ENCODE peak calls at places on chromosome 21, in five cellular contexts. U is ovary, P is HCT116, A is heart left ventricle, V is astrocyte of the spinal cord. Q is an unnamed sample.

GRCh38 chr21:36980280-36981048 is 14.0 kb upstream of the HLCS start:
- DNase-seq in U (peak), P (no peak), A (peak), V (peak), Q (peak)

GRCh38 chr21:39060485-39061099 is 122.7 kb downstream of the PSMG1 start:
- DNase-seq in U (no peak), P (no peak), A (no peak), V (no peak), Q (no peak)

GRCh38 chr21:37368536-37369279 is 2.1 kb downstream of the DYRK1A start:
- DNase-seq in U (no peak), P (no peak), A (no peak), V (no peak), Q (no peak)

GRCh38 chr21:37675202-37675801 is 241.0 kb downstream of the KCNJ6 start:
- DNase-seq in U (peak), P (peak), A (peak), V (peak), Q (peak)

GRCh38 chr21:23801292-23801691 is 1806.0 kb downstream of the MRPL39 start:
- DNase-seq in U (no peak), P (no peak), A (no peak), V (no peak), Q (no peak)

GRCh38 chr21:41357546-41357945 is 4.3 kb upstream of the MX2 start:
- DNase-seq in U (no peak), P (no peak), A (no peak), V (no peak), Q (no peak)

GRCh38 chr21:17903029-17903806 is 84.1 kb upstream of the C21orf91 start:
- DNase-seq in U (no peak), P (no peak), A (no peak), V (peak), Q (no peak)

GRCh38 chr21:29034678-29035077 is 10.2 kb downstream of the USP16 start:
- DNase-seq in U (no peak), P (no peak), A (no peak), V (no peak), Q (no peak)

GRCh38 chr21:38478782-38479181 is 19.5 kb downstream of the ERG start:
- DNase-seq in U (no peak), P (no peak), A (no peak), V (no peak), Q (no peak)

GRCh38 chr21:38927776-38928175 is 122.0 kb downstream of the ETS2 start:
- DNase-seq in U (no peak), P (no peak), A (no peak), V (no peak), Q (no peak)

GRCh38 chr21:40696246-40696645 is 150.7 kb downstream of the DSCAM start:
- DNase-seq in U (no peak), P (no peak), A (no peak), V (no peak), Q (no peak)

GRCh38 chr21:32562426-32562825 is 22.9 kb downstream of the TCP10L start:
- DNase-seq in U (peak), P (no peak), A (peak), V (peak), Q (no peak)

GRCh38 chr21:29238967-29239289 is 59.8 kb upstream of the BACH1 start:
- DNase-seq in U (no peak), P (no peak), A (no peak), V (peak), Q (no peak)

GRCh38 chr21:27572681-27573080 is 605.8 kb upstream of the ADAMTS5 start:
- DNase-seq in U (no peak), P (no peak), A (no peak), V (peak), Q (no peak)

GRCh38 chr21:35509004-35509704 is 460.1 kb upstream of the RUNX1 start:
- DNase-seq in U (no peak), P (no peak), A (peak), V (no peak), Q (no peak)

GRCh38 chr21:35510294-35510693 is 461.2 kb upstream of the RUNX1 start:
- DNase-seq in U (no peak), P (no peak), A (no peak), V (no peak), Q (no peak)

GRCh38 chr21:35508389-35508888 is 459.3 kb upstream of the RUNX1 start:
- DNase-seq in U (no peak), P (peak), A (peak), V (peak), Q (no peak)

GRCh38 chr21:35512321-35512720 is 463.2 kb upstream of the RUNX1 start:
- DNase-seq in U (no peak), P (no peak), A (no peak), V (no peak), Q (no peak)

GRCh38 chr21:35511298-35512162 is 462.4 kb upstream of the RUNX1 start:
- DNase-seq in U (no peak), P (no peak), A (no peak), V (peak), Q (no peak)
- TF ChIP-seq CTCF in U (no peak), P (no peak), A (no peak), V (no peak), Q (no peak)

GRCh38 chr21:44802396-44803153 is 955 bp upstream of the UBE2G2 start:
- DNase-seq in U (no peak), P (no peak), A (no peak), V (no peak), Q (peak)

GRCh38 chr21:44803651-44804050 is 2.0 kb upstream of the UBE2G2 start:
- DNase-seq in U (no peak), P (no peak), A (no peak), V (no peak), Q (no peak)

GRCh38 chr21:44800103-44800502 is 1.5 kb downstream of the UBE2G2 start:
- DNase-seq in U (no peak), P (no peak), A (no peak), V (peak), Q (no peak)

GRCh38 chr21:44801468-44802395 is at the start of gene UBE2G2:
- DNase-seq in U (peak), P (peak), A (peak), V (peak), Q (peak)

DNA sequence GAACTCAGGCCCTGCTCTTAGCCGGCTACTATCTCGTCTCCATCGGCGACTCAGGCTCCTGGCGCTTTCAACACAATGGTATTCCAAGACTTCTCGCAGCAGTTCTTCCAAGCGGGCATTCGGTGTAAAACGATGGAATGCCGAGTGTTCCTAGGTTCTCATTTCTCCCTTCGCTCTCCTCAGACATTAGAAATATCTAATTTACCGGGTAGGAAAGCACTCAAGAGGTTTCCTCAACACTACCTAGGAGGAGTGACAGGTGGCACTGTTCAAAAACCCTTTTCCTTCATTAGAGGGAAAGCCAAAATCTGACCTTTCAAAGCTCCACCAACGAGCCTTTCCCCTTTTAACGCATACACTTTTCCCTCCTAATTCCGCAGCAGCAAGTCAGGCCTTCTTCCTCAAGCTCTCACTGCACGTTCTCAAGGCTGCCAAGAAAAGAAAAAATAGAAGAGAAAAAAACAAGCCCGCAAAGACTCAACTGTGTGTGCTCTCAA is 601 bp downstream of the UBE2G2 start:
- DNase-seq in U (no peak), P (peak), A (no peak), V (peak), Q (peak)
- TF ChIP-seq CTCF in U (no peak), P (peak), A (no peak), V (peak), Q (no peak)

DNA sequence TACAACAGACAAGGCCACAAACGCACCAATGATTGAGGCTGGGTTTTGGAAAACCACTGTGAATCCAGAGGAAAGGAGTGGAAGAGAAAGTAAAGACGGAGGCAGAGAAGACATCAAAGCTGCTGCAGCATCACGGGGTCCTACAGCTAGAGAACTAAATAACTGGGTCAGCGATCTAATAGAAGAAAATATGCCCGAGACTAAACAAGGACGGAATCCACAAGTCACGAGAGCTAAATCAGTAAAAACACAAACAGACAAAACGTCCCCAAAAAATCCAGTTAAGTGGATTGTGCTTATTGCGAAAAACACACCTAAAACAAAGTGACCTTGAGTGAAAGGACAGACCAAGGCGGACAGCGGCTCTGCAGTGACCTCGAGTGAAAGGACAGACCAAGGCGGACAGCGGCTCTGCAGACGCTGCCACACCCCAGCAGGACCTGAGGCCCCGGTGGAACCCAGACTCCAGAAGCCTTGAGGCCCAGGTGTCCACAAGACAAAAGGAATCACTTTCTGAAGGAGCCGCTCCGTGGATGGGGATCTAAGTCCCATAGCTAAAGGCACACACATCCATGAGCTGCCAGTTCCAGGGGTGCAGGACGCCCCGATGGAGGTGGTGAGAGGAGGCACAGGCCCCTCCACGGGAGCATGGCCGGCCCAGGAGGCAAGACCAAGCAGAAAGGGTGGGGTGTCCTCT is 6.0 kb downstream of the FTCD start:
- DNase-seq in U (peak), P (no peak), A (peak), V (no peak), Q (peak)
- TF ChIP-seq CTCF in U (no peak), P (no peak), A (no peak), V (no peak), Q (no peak)

DNA sequence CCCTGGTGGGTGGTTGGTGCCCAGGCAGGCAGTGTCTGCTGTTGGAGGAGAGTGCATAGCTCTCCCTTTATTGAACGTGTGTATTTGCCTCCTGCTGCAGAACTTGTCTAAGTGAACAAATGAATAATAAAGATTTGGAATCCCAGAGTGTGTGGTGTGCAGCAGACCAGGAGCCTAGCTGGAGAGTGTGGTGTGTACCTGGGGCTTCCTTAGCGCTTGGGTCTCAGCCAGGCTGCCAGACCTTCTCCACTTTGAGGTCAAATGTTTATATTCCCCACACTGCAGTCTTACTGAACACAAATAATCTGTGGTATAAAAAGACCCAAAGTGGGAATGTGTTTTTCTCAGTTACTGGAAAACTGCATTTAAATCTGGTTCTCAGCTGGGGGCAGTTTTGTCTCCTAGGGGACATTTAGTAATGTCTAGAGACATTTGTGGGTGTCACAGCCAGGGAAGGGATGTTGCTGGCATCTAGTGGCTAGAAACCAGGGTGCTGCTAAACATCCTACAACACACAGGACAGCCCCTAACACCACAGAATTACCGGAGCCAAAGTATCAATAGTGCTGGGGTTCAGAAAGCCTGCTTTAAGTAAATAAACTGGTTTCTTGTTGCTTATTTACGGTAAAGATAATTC is 23.6 kb downstream of the SLC37A1 start:
- DNase-seq in U (no peak), P (no peak), A (no peak), V (no peak), Q (no peak)
- TF ChIP-seq CTCF in U (no peak), P (peak), A (peak), V (peak), Q (peak)

GRCh38 chr21:44667612-44668011 is 885 bp upstream of the KRTAP12-2 start:
- DNase-seq in U (no peak), P (no peak), A (no peak), V (no peak), Q (no peak)

GRCh38 chr21:44664691-44665090 is 2.0 kb downstream of the KRTAP12-2 start:
- DNase-seq in U (no peak), P (no peak), A (no peak), V (no peak), Q (no peak)

GRCh38 chr21:44670642-44671432 is 4.1 kb upstream of the KRTAP12-2 start:
- DNase-seq in U (no peak), P (no peak), A (no peak), V (no peak), Q (no peak)

GRCh38 chr21:44671911-44672310 is 5.2 kb upstream of the KRTAP12-2 start:
- DNase-seq in U (no peak), P (no peak), A (no peak), V (no peak), Q (no peak)

GRCh38 chr21:44666401-44667320 is at the start of gene KRTAP12-2:
- DNase-seq in U (no peak), P (no peak), A (peak), V (no peak), Q (no peak)
- TF ChIP-seq CTCF in U (no peak), P (no peak), A (no peak), V (no peak), Q (no peak)

DNA sequence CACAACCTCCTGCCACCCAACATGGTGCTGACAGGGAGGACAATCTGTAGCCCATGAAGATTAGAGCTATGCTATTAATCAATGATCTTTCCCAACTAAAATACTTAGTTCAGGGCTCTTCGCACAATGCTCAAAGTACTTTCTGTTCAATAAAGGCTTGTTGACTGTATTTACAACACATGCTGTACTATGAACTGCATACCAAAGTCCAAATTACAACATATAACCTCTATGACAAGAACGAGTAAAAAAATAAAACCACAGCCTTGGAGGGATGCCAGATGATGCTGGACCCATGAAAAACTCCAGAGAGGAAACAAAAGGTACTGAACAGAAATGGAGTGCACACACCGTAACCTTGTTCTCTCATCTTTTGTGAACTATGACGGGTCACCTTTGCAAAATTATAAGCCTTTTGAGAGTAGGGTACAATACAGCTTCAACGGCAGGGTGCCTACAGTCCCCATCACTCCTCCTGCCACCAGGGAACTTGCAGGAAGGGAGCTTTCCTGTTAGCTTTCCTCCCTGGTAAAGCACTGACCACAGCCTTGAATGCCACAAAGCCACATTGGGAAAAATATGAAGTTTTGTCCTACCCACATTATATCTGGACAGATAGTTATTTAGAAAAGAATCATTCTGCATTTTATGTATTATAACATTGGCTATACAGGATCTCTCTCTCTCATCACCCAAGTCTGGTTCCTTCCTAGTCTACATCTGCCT is 175.6 kb downstream of the NRIP1 start:
- DNase-seq in U (no peak), P (no peak), A (no peak), V (peak), Q (no peak)
- TF ChIP-seq CTCF in U (no peak), P (no peak), A (no peak), V (no peak), Q (no peak)

DNA sequence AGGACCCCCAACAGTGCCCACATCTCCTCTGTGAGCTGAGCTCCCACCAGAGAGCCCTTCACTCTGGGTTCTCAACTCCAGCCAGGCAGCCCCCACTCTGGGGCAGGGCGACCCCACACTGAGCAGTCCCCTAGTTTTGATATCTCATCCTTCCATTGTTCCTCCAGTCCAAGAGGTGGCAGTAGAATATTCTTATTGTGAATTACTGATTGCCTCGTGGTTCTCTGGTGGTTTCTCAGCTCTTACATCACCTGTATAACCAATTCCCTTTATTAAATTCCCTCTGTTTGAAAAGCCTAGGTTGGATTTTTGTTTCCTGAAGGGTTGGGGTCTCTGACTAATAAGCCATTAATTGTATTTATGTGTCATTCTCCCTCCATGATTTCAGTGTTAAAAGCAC is 407.5 kb downstream of the SETD4 start:
- DNase-seq in U (no peak), P (no peak), A (no peak), V (no peak), Q (no peak)
- TF ChIP-seq CTCF in U (no peak), P (no peak), A (no peak), V (no peak), Q (no peak)

Q was measured in nephron progenitor cell.